ENCODE peak calls at places on chromosomes 12 and 14, in ten cellular contexts. X is CD8-positive, alpha-beta T cell; K is C1 segment of cervical spinal cord; O is A673; P is NCI-H1105; B is GM12865; S is caudate nucleus; W is NCI-H1417; F is endothelial cell; N is BE2C. G is an unnamed sample.

GRCh38 chr12:80847575-80847974 is 90.2 kb downstream of the LIN7A start:
- DNase-seq in N (peak), P (no peak), B (no peak), K (no peak), W (peak), S (no peak), X (no peak), F (no peak), O (no peak), G (no peak)

GRCh38 chr12:94561943-94562411 is 88.4 kb downstream of the TMCC3 start:
- DNase-seq in O (no peak), N (peak), F (no peak), S (peak), B (peak), X (no peak), W (peak), K (peak), P (peak), G (peak)

GRCh38 chr14:50000215-50001145 is 107.6 kb downstream of the ARF6 start:
- DNase-seq in K (no peak), X (peak), O (peak), W (peak), F (no peak), P (no peak), N (peak), B (peak), S (no peak), G (no peak)

GRCh38 chr12:30026621-30027234 is 243.0 kb upstream of the TMTC1 start:
- DNase-seq in O (peak), P (no peak), W (no peak), F (no peak), B (no peak), N (no peak), S (no peak), X (no peak), K (no peak), G (no peak)

GRCh38 chr12:112907415-112908157 is 824 bp downstream of the OAS1 start:
- DNase-seq in S (no peak), K (no peak), N (no peak), F (no peak), P (no peak), X (no peak), W (no peak), B (peak), O (no peak), G (peak)

GRCh38 chr12:130463259-130463658 is 125.6 kb downstream of the PIWIL1 start:
- DNase-seq in B (no peak), W (peak), K (no peak), N (no peak), X (no peak), P (no peak), S (no peak), F (no peak), O (no peak), G (no peak)

GRCh38 chr12:89949457-89950195 is 241.0 kb upstream of the ATP2B1 start:
- DNase-seq in S (no peak), F (peak), O (peak), X (peak), K (no peak), P (no peak), W (peak), N (no peak), B (peak), G (peak)

GRCh38 chr14:54683882-54684794 is 117.2 kb downstream of the SAMD4A start:
- DNase-seq in F (no peak), S (no peak), B (no peak), W (no peak), P (no peak), N (peak), X (no peak), O (peak), K (no peak), G (no peak)

GRCh38 chr14:22291406-22291805 is 297.6 kb downstream of the DAD1 start:
- DNase-seq in X (no peak), O (no peak), N (no peak), K (no peak), P (no peak), S (no peak), F (no peak), W (no peak), B (no peak), G (no peak)